ENCODE peak calls at places on chromosomes 12 and 14, in four cellular contexts. One of them, this sample, is unnamed. For H3K9me3, the result is how much of the 10 kb centered on the place peaks cover.

GRCh38 chr12:92185052-92185451 is 39.4 kb upstream of the BTG1 start:
- DNase-seq in WERI-Rb-1: no peak
- DNase-seq in right cardiac atrium: no peak
- DNase-seq in MM.1S: peak
- DNase-seq in this sample: peak

GRCh38 chr12:20444595-20445170 is 76.3 kb downstream of the PDE3A start:
- DNase-seq in WERI-Rb-1: no peak
- DNase-seq in right cardiac atrium: no peak
- DNase-seq in MM.1S: no peak
- DNase-seq in this sample: no peak

GRCh38 chr14:52220924-52221802 is 46.3 kb upstream of the PTGDR start:
- DNase-seq in WERI-Rb-1: no peak
- DNase-seq in right cardiac atrium: no peak
- DNase-seq in MM.1S: peak
- DNase-seq in this sample: peak

GRCh38 chr14:64682173-64682710 is 22.0 kb upstream of the PLEKHG3 start:
- DNase-seq in WERI-Rb-1: no peak
- DNase-seq in right cardiac atrium: peak
- DNase-seq in MM.1S: no peak
- DNase-seq in this sample: no peak

GRCh38 chr12:108857158-108857407 is 300 bp downstream of the SSH1 start:
- DNase-seq in WERI-Rb-1: no peak
- DNase-seq in right cardiac atrium: peak
- DNase-seq in MM.1S: no peak
- DNase-seq in this sample: no peak

GRCh38 chr14:60051690-60052324 is 39.9 kb upstream of the PCNX4 start:
- DNase-seq in WERI-Rb-1: no peak
- DNase-seq in right cardiac atrium: peak
- DNase-seq in MM.1S: no peak
- DNase-seq in this sample: no peak

GRCh38 chr14:55332654-55333570 is 61.7 kb downstream of the FBXO34 start:
- DNase-seq in WERI-Rb-1: no peak
- DNase-seq in right cardiac atrium: no peak
- DNase-seq in MM.1S: peak
- DNase-seq in this sample: peak

GRCh38 chr12:107513184-107513583 is 172.4 kb upstream of the PWP1 start:
- DNase-seq in WERI-Rb-1: peak
- DNase-seq in right cardiac atrium: no peak
- DNase-seq in MM.1S: no peak
- DNase-seq in this sample: no peak

GRCh38 chr12:121245951-121246350 is 36.0 kb downstream of the P2RX4 start:
- DNase-seq in WERI-Rb-1: no peak
- DNase-seq in right cardiac atrium: no peak
- DNase-seq in MM.1S: no peak
- DNase-seq in this sample: no peak

GRCh38 chr12:6821271-6821673 is 349 bp upstream of the GPR162 start:
- DNase-seq in WERI-Rb-1: peak
- DNase-seq in right cardiac atrium: peak
- DNase-seq in MM.1S: no peak
- DNase-seq in this sample: no peak

GRCh38 chr14:43166163-43166562 is 1340.9 kb downstream of the FSCB start:
- DNase-seq in WERI-Rb-1: no peak
- DNase-seq in right cardiac atrium: no peak
- DNase-seq in MM.1S: no peak
- DNase-seq in this sample: no peak

GRCh38 chr12:124774054-124774461 is 89.6 kb downstream of the SCARB1 start:
- DNase-seq in WERI-Rb-1: no peak
- DNase-seq in right cardiac atrium: no peak
- DNase-seq in MM.1S: peak
- DNase-seq in this sample: no peak

GRCh38 chr14:55271572-55272414 is 572 bp downstream of the FBXO34 start:
- DNase-seq in WERI-Rb-1: peak
- DNase-seq in right cardiac atrium: peak
- DNase-seq in MM.1S: peak
- DNase-seq in this sample: peak

GRCh38 chr12:100539209-100539608 is 34.3 kb upstream of the GAS2L3 start:
- DNase-seq in WERI-Rb-1: no peak
- DNase-seq in right cardiac atrium: peak
- DNase-seq in MM.1S: peak
- DNase-seq in this sample: no peak

GRCh38 chr14:99430491-99430890 is 50.2 kb downstream of the SETD3 start:
- DNase-seq in WERI-Rb-1: peak
- DNase-seq in right cardiac atrium: no peak
- DNase-seq in MM.1S: no peak
- DNase-seq in this sample: peak

GRCh38 chr12:29278673-29279420 is 102.1 kb downstream of the ERGIC2 start:
- DNase-seq in WERI-Rb-1: no peak
- DNase-seq in right cardiac atrium: no peak
- DNase-seq in MM.1S: no peak
- DNase-seq in this sample: no peak

GRCh38 chr12:57736743-57737466 is 1.6 kb downstream of the AGAP2 start:
- DNase-seq in WERI-Rb-1: no peak
- DNase-seq in right cardiac atrium: no peak
- DNase-seq in MM.1S: no peak
- DNase-seq in this sample: no peak

GRCh38 chr12:112684742-112685141 is 106.8 kb upstream of the RPH3A start:
- DNase-seq in WERI-Rb-1: no peak
- DNase-seq in right cardiac atrium: no peak
- DNase-seq in MM.1S: no peak
- DNase-seq in this sample: no peak

GRCh38 chr12:31815096-31815495 is 86.3 kb upstream of the AMN1 start:
- DNase-seq in WERI-Rb-1: no peak
- DNase-seq in right cardiac atrium: no peak
- DNase-seq in MM.1S: no peak
- DNase-seq in this sample: no peak

GRCh38 chr12:111686574-111687105 is 787 bp downstream of the ACAD10 start:
- DNase-seq in WERI-Rb-1: no peak
- DNase-seq in right cardiac atrium: no peak
- DNase-seq in MM.1S: no peak
- DNase-seq in this sample: no peak

GRCh38 chr12:1580526-1580925 is 13.9 kb downstream of the FBXL14 start:
- DNase-seq in WERI-Rb-1: peak
- DNase-seq in right cardiac atrium: no peak
- DNase-seq in MM.1S: no peak
- DNase-seq in this sample: no peak

GRCh38 chr14:72527591-72527990 is 366.3 kb downstream of the DPF3 start:
- DNase-seq in WERI-Rb-1: no peak
- DNase-seq in right cardiac atrium: no peak
- DNase-seq in MM.1S: no peak
- DNase-seq in this sample: no peak

GRCh38 chr14:64337901-64338615 is 43.9 kb upstream of the ESR2 start:
- DNase-seq in WERI-Rb-1: peak
- DNase-seq in right cardiac atrium: no peak
- DNase-seq in MM.1S: peak
- DNase-seq in this sample: peak

GRCh38 chr12:109739747-109740693 is 26.4 kb downstream of the FAM222A start:
- DNase-seq in WERI-Rb-1: peak
- DNase-seq in right cardiac atrium: no peak
- DNase-seq in MM.1S: no peak
- DNase-seq in this sample: no peak

GRCh38 chr12:69688496-69689427 is 10.3 kb downstream of the BEST3 start:
- DNase-seq in WERI-Rb-1: no peak
- DNase-seq in right cardiac atrium: peak
- DNase-seq in MM.1S: no peak
- DNase-seq in this sample: no peak

GRCh38 chr14:100065161-100065871 is at the start of gene EVL:
- DNase-seq in WERI-Rb-1: no peak
- DNase-seq in right cardiac atrium: peak
- DNase-seq in MM.1S: peak
- DNase-seq in this sample: peak

GRCh38 chr12:77299910-77300772 is 234.8 kb upstream of the E2F7 start:
- DNase-seq in WERI-Rb-1: no peak
- DNase-seq in right cardiac atrium: no peak
- DNase-seq in MM.1S: no peak
- DNase-seq in this sample: no peak

GRCh38 chr14:105525861-105526780 is at the start of gene TMEM121:
- DNase-seq in WERI-Rb-1: peak
- DNase-seq in right cardiac atrium: peak
- DNase-seq in MM.1S: peak
- DNase-seq in this sample: no peak
- H3K27ac ChIP-seq in WERI-Rb-1: no peak
- H3K27ac ChIP-seq in right cardiac atrium: no peak
- H3K27ac ChIP-seq in MM.1S: no peak
- H3K27ac ChIP-seq in this sample: no peak

GRCh38 chr14:82223276-82223675 is 689.6 kb upstream of the SEL1L start:
- DNase-seq in WERI-Rb-1: no peak
- DNase-seq in right cardiac atrium: no peak
- DNase-seq in MM.1S: peak
- DNase-seq in this sample: no peak
- H3K9me3 ChIP-seq in WERI-Rb-1: under half
- H3K9me3 ChIP-seq in right cardiac atrium: under half
- H3K9me3 ChIP-seq in MM.1S: under half
- H3K9me3 ChIP-seq in this sample: under half

DNA sequence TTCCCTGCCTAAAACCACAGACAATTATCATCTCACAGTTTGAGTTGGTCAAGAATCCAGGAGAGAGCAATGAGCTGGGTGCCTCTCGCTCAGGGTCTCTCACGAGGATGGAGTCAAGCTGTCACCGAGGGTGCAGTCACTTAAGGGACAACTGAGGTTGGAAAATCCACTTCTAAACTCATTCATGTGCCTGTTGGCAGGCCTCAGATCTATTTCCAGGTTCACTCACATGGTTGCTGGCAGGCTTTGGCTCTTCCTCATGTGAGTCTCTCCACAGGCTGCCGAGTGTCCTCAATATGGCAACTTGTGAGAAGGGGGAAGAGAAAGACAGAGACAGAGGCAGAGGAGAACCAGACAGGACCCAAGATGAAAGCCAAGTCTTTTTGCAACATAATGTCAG is 10.5 kb upstream of the OR10P1 start:
- DNase-seq in WERI-Rb-1: no peak
- DNase-seq in right cardiac atrium: no peak
- DNase-seq in MM.1S: no peak
- DNase-seq in this sample: no peak
- H3K27ac ChIP-seq in WERI-Rb-1: no peak
- H3K27ac ChIP-seq in right cardiac atrium: peak
- H3K27ac ChIP-seq in MM.1S: no peak
- H3K27ac ChIP-seq in this sample: no peak

DNA sequence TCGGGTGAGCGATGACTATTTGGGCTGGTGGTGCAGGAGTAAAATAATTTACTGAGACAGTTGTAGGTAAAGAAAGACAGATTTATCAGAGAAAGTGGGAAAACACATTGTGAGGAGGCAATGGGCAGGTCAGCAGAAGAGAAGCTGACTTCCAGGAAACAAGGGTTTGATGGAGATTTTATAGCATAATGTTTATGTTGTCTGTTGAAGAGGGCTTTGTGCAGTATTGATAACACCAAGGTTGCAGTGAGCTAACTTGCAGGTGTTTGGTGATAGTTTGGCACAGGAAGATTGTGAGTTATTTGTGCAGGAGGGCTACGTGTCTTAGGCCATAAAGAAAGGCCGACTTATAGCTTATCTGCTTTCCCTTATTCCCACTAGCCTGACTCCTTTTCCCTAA is 72.2 kb downstream of the DHRS2 start:
- DNase-seq in WERI-Rb-1: no peak
- DNase-seq in right cardiac atrium: no peak
- DNase-seq in MM.1S: no peak
- DNase-seq in this sample: no peak
- H3K9me3 ChIP-seq in WERI-Rb-1: under half
- H3K9me3 ChIP-seq in right cardiac atrium: under half
- H3K9me3 ChIP-seq in MM.1S: under half
- H3K9me3 ChIP-seq in this sample: under half

DNA sequence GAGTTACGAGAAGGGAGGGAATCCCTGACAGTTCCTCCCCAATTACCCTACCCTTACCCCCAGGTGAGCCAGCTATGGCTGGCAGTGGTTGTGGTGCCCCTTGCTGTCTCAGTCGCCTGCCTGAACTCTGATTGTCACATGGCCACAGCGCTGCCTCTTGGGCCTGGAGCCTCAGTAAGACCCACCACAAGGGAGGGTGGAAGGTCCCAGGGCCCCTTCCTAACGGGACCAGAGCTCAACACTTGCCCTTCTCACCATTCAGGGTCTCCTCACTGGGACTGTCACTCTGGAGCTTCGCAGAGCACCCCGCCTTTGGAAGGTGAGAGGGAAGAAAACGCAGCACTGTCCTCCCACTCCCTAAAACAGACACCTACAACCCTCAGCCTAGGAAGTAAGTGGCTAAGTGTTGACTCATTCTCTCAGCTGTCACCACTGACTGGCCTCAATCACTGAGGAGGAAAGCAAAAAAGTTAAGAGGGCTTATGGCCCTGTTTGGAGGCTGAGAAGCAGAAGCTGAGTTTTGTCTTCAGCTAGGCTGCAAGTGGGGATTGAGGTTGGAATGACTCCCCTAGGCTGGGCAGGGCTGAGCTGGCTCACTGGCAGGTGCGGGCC is 1.0 kb downstream of the TMEM253 start:
- DNase-seq in WERI-Rb-1: no peak
- DNase-seq in right cardiac atrium: no peak
- DNase-seq in MM.1S: no peak
- DNase-seq in this sample: no peak
- H3K27ac ChIP-seq in WERI-Rb-1: no peak
- H3K27ac ChIP-seq in right cardiac atrium: no peak
- H3K27ac ChIP-seq in MM.1S: no peak
- H3K27ac ChIP-seq in this sample: no peak

This sample was measured in CD4-positive, CD25-positive, alpha-beta regulatory T cell.